ENCODE peak calls at places on chromosomes 1 and 21, in five cellular contexts. J, O, D, X and U are unnamed samples.

GRCh38 chr1:44903261-44903660 is 60.2 kb upstream of the PTCH2 start:
- DNase-seq in J (no peak), O (no peak), D (no peak), X (no peak), U (no peak)

GRCh38 chr1:59432531-59433439 is 135.9 kb downstream of the FGGY start:
- DNase-seq in J (peak; percentile 69), O (peak; percentile 75), D (no peak), X (no peak), U (no peak)

GRCh38 chr1:185408675-185409270 is 91.7 kb upstream of the IVNS1ABP start:
- DNase-seq in J (no peak), O (no peak), D (no peak), X (no peak), U (no peak)

GRCh38 chr1:27045973-27046558 is 33.4 kb upstream of the TENT5B start:
- DNase-seq in J (no peak), O (peak; percentile 38), D (peak; percentile 83), X (peak; percentile 66), U (peak; percentile 88)

GRCh38 chr1:171142451-171143121 is 42.5 kb upstream of the FMO2 start:
- DNase-seq in J (no peak), O (no peak), D (no peak), X (no peak), U (no peak)

GRCh38 chr1:8705104-8705503 is 112.3 kb downstream of the RERE start:
- DNase-seq in J (no peak), O (no peak), D (no peak), X (no peak), U (no peak)

GRCh38 chr1:79131626-79132025 is 125.1 kb upstream of the ADGRL4 start:
- DNase-seq in J (no peak), O (no peak), D (no peak), X (no peak), U (no peak)

GRCh38 chr1:215160351-215160750 is 77.8 kb downstream of the KCNK2 start:
- DNase-seq in J (no peak), O (no peak), D (no peak), X (no peak), U (no peak)

GRCh38 chr1:38990746-38991637 is at the start of gene AKIRIN1:
- DNase-seq in J (peak; percentile 84), O (peak; percentile 88), D (peak; percentile 99), X (peak; percentile 89), U (peak; percentile 100)

GRCh38 chr1:112399456-112399855 is 3.4 kb downstream of the CTTNBP2NL start:
- DNase-seq in J (peak; percentile 45), O (no peak), D (no peak), X (no peak), U (no peak)

GRCh38 chr1:159922499-159923202 is 2.7 kb downstream of the TAGLN2 start:
- DNase-seq in J (no peak), O (no peak), D (peak; percentile 56), X (no peak), U (no peak)

GRCh38 chr1:52579415-52579814 is 22.8 kb upstream of the GPX7 start:
- DNase-seq in J (no peak), O (peak; percentile 18), D (no peak), X (no peak), U (no peak)

GRCh38 chr21:26717146-26717739 is 128.0 kb downstream of the ADAMTS1 start:
- DNase-seq in J (no peak), O (no peak), D (peak; percentile 18), X (no peak), U (no peak)

GRCh38 chr1:244010191-244010590 is 40.9 kb upstream of the ZBTB18 start:
- DNase-seq in J (no peak), O (no peak), D (no peak), X (no peak), U (peak; percentile 49)

GRCh38 chr1:205172729-205173366 is 38.7 kb downstream of the DSTYK start:
- DNase-seq in J (no peak), O (peak; percentile 6), D (peak; percentile 44), X (no peak), U (no peak)

GRCh38 chr1:156419863-156420208 is 50.8 kb downstream of the RHBG start:
- DNase-seq in J (no peak), O (peak; percentile 7), D (peak; percentile 40), X (no peak), U (peak; percentile 79)

GRCh38 chr1:2382621-2383361 is 8.6 kb downstream of the MORN1 start:
- DNase-seq in J (no peak), O (peak; percentile 36), D (peak; percentile 63), X (no peak), U (peak; percentile 78)

GRCh38 chr21:26449161-26449560 is 123.9 kb downstream of the CYYR1 start:
- DNase-seq in J (no peak), O (no peak), D (no peak), X (no peak), U (no peak)

GRCh38 chr1:205244383-205244782 is 16.6 kb downstream of the TMCC2 start:
- DNase-seq in J (no peak), O (no peak), D (no peak), X (no peak), U (no peak)

GRCh38 chr1:42189931-42190853 is 25.6 kb upstream of the GUCA2A start:
- DNase-seq in J (no peak), O (no peak), D (no peak), X (no peak), U (no peak)

GRCh38 chr1:119582801-119583200 is 65.3 kb downstream of the ZNF697 start:
- DNase-seq in J (no peak), O (peak; percentile 39), D (peak; percentile 29), X (peak; percentile 15), U (peak; percentile 79)

GRCh38 chr1:106875622-106876021 is 180.9 kb upstream of the PRMT6 start:
- DNase-seq in J (no peak), O (no peak), D (no peak), X (no peak), U (no peak)

GRCh38 chr1:20981903-20982695 is 194.6 kb downstream of the EIF4G3 start:
- DNase-seq in J (no peak), O (peak; percentile 28), D (no peak), X (no peak), U (no peak)

GRCh38 chr1:236141447-236142357 is 637 bp upstream of the GPR137B start:
- DNase-seq in J (no peak), O (no peak), D (no peak), X (no peak), U (peak; percentile 60)

GRCh38 chr1:88134983-88135921 is 548.8 kb upstream of the PKN2 start:
- DNase-seq in J (no peak), O (no peak), D (no peak), X (no peak), U (no peak)

GRCh38 chr1:29820401-29820800 is 584.1 kb downstream of the PTPRU start:
- DNase-seq in J (no peak), O (no peak), D (no peak), X (no peak), U (no peak)

GRCh38 chr21:33011462-33011861 is 14.3 kb upstream of the OLIG2 start:
- DNase-seq in J (no peak), O (peak; percentile 57), D (no peak), X (no peak), U (no peak)

GRCh38 chr1:110477041-110477440 is 26.1 kb downstream of the PROK1 start:
- DNase-seq in J (no peak), O (peak; percentile 13), D (peak; percentile 42), X (no peak), U (no peak)

GRCh38 chr21:45612096-45613019 is 31.2 kb upstream of the PCBP3 start:
- DNase-seq in J (no peak), O (no peak), D (no peak), X (no peak), U (peak; percentile 9)
- TF ChIP-seq ATF3 in J (no peak), O (no peak), D (no peak), X (no peak), U (no peak)

DNA sequence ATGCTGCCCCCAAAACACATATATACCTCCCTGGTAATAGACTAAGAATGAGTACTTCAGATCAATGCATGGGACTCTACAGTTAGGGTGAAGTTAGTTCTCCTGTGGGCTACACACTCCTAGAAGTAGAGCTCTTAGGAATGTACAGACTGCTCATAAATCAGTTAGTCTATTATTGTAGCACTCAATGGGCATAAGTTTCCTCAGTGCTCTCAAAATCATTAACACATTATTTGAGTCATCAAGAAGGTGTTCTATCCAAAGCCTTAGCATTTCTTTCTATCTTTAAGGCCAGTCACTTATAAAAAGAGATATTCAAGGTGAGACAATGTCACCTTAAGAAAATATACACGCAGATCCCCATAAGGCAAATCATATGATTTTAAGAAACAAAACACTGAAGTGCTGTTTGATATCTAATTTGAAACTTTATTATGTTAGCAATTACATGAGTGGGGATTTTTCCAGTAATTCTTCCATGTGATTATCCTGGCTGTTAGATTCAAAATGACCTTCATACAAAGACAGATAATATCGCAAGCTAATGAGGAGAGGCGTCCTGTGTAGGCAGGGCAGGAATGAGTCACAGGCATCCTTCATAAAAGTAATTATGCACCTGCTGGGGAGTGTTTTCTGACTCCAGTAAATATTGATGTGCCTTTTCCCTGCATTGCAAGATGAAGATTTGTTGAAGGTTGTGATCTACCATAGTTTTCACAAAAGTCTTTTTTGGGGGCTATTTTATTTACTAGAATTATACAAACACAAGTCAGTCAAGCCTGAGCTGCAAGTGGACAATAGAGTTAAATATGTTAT is 167.2 kb upstream of the ATP1B1 start:
- DNase-seq in J (no peak), O (no peak), D (no peak), X (no peak), U (no peak)
- TF ChIP-seq ATF2 in J (no peak), O (no peak), D (no peak), X (no peak), U (no peak)

GRCh38 chr1:15393475-15394260 is 16.0 kb upstream of the EFHD2 start:
- DNase-seq in J (no peak), O (no peak), D (no peak), X (no peak), U (no peak)

GRCh38 chr1:15386128-15386824 is 23.4 kb upstream of the EFHD2 start:
- DNase-seq in J (no peak), O (no peak), D (no peak), X (no peak), U (no peak)

GRCh38 chr1:15388201-15388880 is 21.3 kb upstream of the EFHD2 start:
- DNase-seq in J (no peak), O (no peak), D (no peak), X (no peak), U (no peak)

GRCh38 chr1:15394261-15394543 is 15.5 kb upstream of the EFHD2 start:
- DNase-seq in J (no peak), O (no peak), D (no peak), X (no peak), U (no peak)

DNA sequence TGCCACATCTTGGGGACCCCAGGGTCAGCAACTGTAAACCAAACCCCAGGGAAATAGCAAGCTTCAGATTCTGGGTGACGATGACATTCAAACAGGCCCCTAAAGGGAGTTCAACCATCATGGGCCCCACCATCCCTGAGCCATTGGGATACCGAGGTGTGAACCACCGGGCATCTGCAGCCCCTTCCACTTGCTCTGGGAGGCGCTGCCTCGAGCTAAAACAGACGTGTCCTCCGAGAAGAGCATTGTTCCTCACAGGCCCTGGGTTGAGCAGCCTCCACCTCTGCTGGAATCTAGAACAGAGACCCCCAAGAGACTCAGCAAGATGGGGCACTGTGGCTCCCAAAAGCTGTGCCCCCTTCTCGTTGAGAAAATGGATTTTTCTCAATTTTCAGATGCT is 19.0 kb upstream of the EFHD2 start:
- DNase-seq in J (no peak), O (no peak), D (no peak), X (no peak), U (no peak)
- TF ChIP-seq CTCF in J (peak; percentile 5), O (no peak), D (peak; percentile 48), X (peak; percentile 67), U (no peak)

DNA sequence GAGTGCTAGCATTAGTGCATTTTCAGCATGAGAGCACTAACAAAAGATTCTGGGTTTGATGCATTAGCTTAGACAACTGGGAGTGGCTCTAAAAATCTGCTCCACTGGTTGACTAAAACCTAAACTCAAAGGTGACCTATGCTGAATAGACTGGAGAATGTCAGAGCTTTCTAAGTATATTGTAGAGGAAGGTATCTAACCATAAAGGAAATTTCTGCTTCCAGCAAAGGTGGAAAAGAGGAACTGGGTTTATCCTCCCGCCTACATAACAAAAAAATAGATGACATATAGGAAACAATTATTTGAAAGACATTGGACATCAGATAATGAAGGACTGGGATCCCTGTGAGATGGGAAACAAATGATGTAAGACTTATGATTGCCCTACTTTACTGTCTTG is 35.8 kb upstream of the CR2 start:
- DNase-seq in J (no peak), O (no peak), D (no peak), X (no peak), U (no peak)
- TF ChIP-seq ATF3 in J (no peak), O (no peak), D (no peak), X (no peak), U (no peak)